ENCODE peak calls at places on chromosomes 13 and 19, in seven cellular contexts. H is A549, E is H1, T is GM12878, G is SK-N-SH, I is K562, Z is HepG2. O is an unnamed sample.

GRCh38 chr19:58482372-58482771 is 6.2 kb downstream of the ZNF446 start:
- DNase-seq in H (no peak), E (no peak), T (no peak), G (no peak), I (no peak), Z (no peak), O (no peak)

GRCh38 chr13:96822900-96823299 is 171.4 kb downstream of the OXGR1 start:
- DNase-seq in H (peak; percentile 4), E (no peak), T (no peak), G (peak; percentile 37), I (peak; percentile 9), Z (peak; percentile 50), O (no peak)

GRCh38 chr13:76879211-76879875 is 6.9 kb downstream of the KCTD12 start:
- DNase-seq in H (no peak), E (no peak), T (peak; percentile 47), G (peak; percentile 34), I (no peak), Z (no peak), O (peak; percentile 70)

GRCh38 chr19:13007292-13008045 is 12.2 kb downstream of the NFIX start:
- DNase-seq in H (no peak), E (no peak), T (no peak), G (peak; percentile 42), I (no peak), Z (no peak), O (no peak)

GRCh38 chr19:18712981-18713380 is 29.5 kb downstream of the CRTC1 start:
- DNase-seq in H (no peak), E (no peak), T (no peak), G (peak; percentile 70), I (no peak), Z (no peak), O (peak; percentile 31)

GRCh38 chr19:33301900-33302174 is 497 bp downstream of the CEBPA start:
- DNase-seq in H (no peak), E (no peak), T (no peak), G (no peak), I (peak; percentile 4), Z (no peak), O (no peak)

GRCh38 chr19:18667531-18668251 is 15.8 kb upstream of the CRTC1 start:
- DNase-seq in H (no peak), E (no peak), T (no peak), G (no peak), I (no peak), Z (no peak), O (no peak)

GRCh38 chr13:28558567-28558966 is 63.6 kb upstream of the FLT1 start:
- DNase-seq in H (no peak), E (no peak), T (no peak), G (no peak), I (no peak), Z (no peak), O (no peak)

GRCh38 chr19:50661087-50661486 is 11.8 kb downstream of the C19orf81 start:
- DNase-seq in H (no peak), E (no peak), T (no peak), G (no peak), I (no peak), Z (no peak), O (no peak)

GRCh38 chr19:45889210-45889885 is 3.4 kb upstream of the IRF2BP1 start:
- DNase-seq in H (no peak), E (no peak), T (no peak), G (no peak), I (peak; percentile 62), Z (no peak), O (no peak)

GRCh38 chr19:41746593-41747227 is 8.6 kb upstream of the CEACAM6 start:
- DNase-seq in H (peak; percentile 84), E (peak; percentile 46), T (no peak), G (peak; percentile 40), I (peak; percentile 36), Z (peak; percentile 29), O (peak; percentile 39)

GRCh38 chr13:113577881-113578435 is 6.6 kb upstream of the TFDP1 start:
- DNase-seq in H (no peak), E (no peak), T (no peak), G (no peak), I (no peak), Z (no peak), O (no peak)

GRCh38 chr19:1862424-1863307 is 713 bp downstream of the KLF16 start:
- DNase-seq in H (no peak), E (peak; percentile 73), T (no peak), G (peak; percentile 87), I (peak; percentile 78), Z (no peak), O (no peak)

GRCh38 chr19:54188224-54188871 is 1.0 kb downstream of the MBOAT7 start:
- DNase-seq in H (no peak), E (no peak), T (no peak), G (no peak), I (peak; percentile 84), Z (no peak), O (peak; percentile 61)

GRCh38 chr13:105139048-105139379 is 1396.4 kb downstream of the EFNB2 start:
- DNase-seq in H (no peak), E (no peak), T (no peak), G (no peak), I (no peak), Z (no peak), O (no peak)

GRCh38 chr19:35271546-35271945 is 2.8 kb downstream of the USF2 start:
- DNase-seq in H (no peak), E (no peak), T (no peak), G (no peak), I (no peak), Z (no peak), O (no peak)

GRCh38 chr19:35272122-35272715 is 3.5 kb downstream of the USF2 start:
- DNase-seq in H (no peak), E (no peak), T (no peak), G (no peak), I (no peak), Z (no peak), O (no peak)

GRCh38 chr19:35274323-35274722 is 5.6 kb downstream of the USF2 start:
- DNase-seq in H (no peak), E (no peak), T (no peak), G (no peak), I (no peak), Z (no peak), O (no peak)

GRCh38 chr19:35273686-35274259 is 5.0 kb downstream of the USF2 start:
- DNase-seq in H (no peak), E (no peak), T (no peak), G (no peak), I (no peak), Z (no peak), O (no peak)

DNA sequence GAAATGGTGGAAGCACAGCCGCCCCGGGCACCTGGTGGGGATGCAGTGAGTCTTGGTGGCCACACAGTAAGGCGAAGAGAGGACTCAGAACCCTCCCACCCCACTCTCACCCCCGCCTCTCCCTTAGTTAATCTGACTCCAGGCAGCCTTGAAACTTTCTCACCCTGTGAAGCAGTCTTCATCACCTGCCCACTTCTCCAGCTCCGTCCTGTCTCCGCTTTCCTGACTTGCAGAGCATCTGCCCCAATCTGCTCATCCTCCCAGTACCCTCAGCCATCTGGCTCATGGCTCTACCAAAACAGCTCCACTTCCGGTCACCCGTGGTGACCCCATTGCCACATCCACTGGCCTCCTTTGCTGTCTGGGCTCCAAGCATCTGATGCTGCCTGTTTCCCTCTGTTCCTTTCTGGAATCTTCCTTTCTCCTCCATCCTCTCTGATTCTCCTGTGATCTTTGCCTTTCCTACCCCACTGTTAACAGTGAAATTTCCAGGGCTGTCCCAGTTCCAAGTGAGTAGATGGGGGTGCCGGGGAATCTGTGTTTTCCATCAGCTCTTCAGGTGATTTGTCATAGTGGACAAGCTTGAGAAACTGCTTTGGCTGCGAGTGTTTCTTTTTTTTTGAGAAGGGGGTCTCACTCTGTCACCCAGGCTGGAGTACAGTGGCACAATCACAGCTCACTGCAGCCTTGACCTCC is 4.3 kb downstream of the USF2 start:
- DNase-seq in H (no peak), E (no peak), T (no peak), G (no peak), I (no peak), Z (no peak), O (no peak)
- TF ChIP-seq RFX5 in H (no peak), E (no peak), T (no peak), G (no peak), I (no peak), Z (no peak), O (no peak)

GRCh38 chr13:25904830-25905229 is 147.0 kb downstream of the SHISA2 start:
- DNase-seq in H (no peak), E (no peak), T (no peak), G (no peak), I (no peak), Z (no peak), O (no peak)

GRCh38 chr13:25902946-25903345 is 148.9 kb downstream of the SHISA2 start:
- DNase-seq in H (no peak), E (no peak), T (peak; percentile 55), G (no peak), I (no peak), Z (no peak), O (no peak)

GRCh38 chr13:25908390-25908789 is 143.4 kb downstream of the SHISA2 start:
- DNase-seq in H (no peak), E (no peak), T (no peak), G (no peak), I (no peak), Z (no peak), O (no peak)

GRCh38 chr13:25906211-25906661 is 145.6 kb downstream of the SHISA2 start:
- DNase-seq in H (no peak), E (no peak), T (no peak), G (no peak), I (no peak), Z (no peak), O (no peak)

GRCh38 chr13:25905411-25906010 is 146.3 kb downstream of the SHISA2 start:
- DNase-seq in H (no peak), E (no peak), T (no peak), G (no peak), I (no peak), Z (no peak), O (no peak)
- TF ChIP-seq RAD21 in H (no peak), E (no peak), T (no peak), G (no peak), I (no peak), Z (no peak), O (no peak)

DNA sequence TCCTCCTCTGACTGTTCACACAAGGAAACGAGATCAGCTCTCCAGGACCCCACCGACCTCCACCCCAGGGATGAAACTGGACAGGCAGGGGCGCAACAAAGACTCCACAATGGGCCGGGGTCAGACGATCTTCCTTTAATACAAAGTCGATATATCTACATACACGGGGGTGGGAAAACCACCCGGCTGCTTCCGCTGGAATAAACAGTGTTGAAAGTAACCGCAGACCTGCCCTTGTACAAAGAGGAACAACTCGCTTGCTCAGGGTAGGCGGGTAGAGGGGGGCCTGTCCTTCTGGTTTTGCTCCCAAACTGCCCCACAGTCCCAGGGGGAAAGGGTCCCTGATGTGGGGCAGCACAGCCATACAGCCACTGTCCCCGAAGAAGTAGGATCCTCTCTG is 135.2 kb downstream of the PTPRS start:
- DNase-seq in H (no peak), E (no peak), T (no peak), G (no peak), I (no peak), Z (no peak), O (no peak)
- TF ChIP-seq RFX5 in H (no peak), E (no peak), T (no peak), G (no peak), I (no peak), Z (no peak), O (no peak)

DNA sequence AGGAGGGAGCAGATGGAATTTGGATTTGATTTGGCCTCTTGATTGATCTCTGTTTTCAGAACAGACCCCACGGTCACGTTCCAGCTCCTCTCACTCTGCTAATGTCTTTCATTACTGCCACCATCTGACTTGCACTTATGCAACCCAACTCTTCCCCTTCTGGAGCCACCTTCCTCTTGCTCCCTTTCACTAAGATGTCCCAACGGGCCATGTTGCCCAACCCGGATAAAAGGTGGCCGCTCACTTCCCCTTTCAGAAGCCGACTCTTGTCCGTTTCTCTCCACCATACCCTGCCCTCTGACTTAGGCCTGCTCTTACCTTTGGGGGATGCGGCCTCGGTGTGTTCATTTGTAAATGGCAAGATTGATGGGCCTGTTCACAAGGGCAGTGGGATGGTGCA is 27.4 kb upstream of the CYP4F8 start:
- DNase-seq in H (no peak), E (no peak), T (no peak), G (no peak), I (no peak), Z (no peak), O (no peak)
- TF ChIP-seq RAD21 in H (no peak), E (no peak), T (no peak), G (no peak), I (no peak), Z (no peak), O (no peak)